ENCODE peak calls at places on chromosome 13, in nine cellular contexts. One of them, this sample, is unnamed.

GRCh38 chr13:21232196-21232595 is 55.7 kb downstream of the MRPL57 start:
- DNase-seq in GM23248: peak; percentile 67
- DNase-seq in neural progenitor cell: no peak
- DNase-seq in hepatocyte: peak; percentile 19
- DNase-seq in PC-3: no peak
- DNase-seq in HCT116: no peak
- DNase-seq in MM.1S: no peak
- DNase-seq in GM23338: peak; percentile 16
- DNase-seq in SK-N-SH: no peak
- DNase-seq in this sample: no peak

GRCh38 chr13:33761744-33762143 is 56.2 kb upstream of the RFC3 start:
- DNase-seq in GM23248: peak; percentile 9
- DNase-seq in neural progenitor cell: peak; percentile 26
- DNase-seq in hepatocyte: no peak
- DNase-seq in PC-3: peak; percentile 41
- DNase-seq in HCT116: peak; percentile 33
- DNase-seq in MM.1S: no peak
- DNase-seq in GM23338: peak; percentile 43
- DNase-seq in SK-N-SH: peak; percentile 15
- DNase-seq in this sample: peak; percentile 57

GRCh38 chr13:70310720-70311119 is 202.5 kb upstream of the KLHL1 start:
- DNase-seq in GM23248: no peak
- DNase-seq in neural progenitor cell: peak; percentile 46
- DNase-seq in hepatocyte: peak; percentile 68
- DNase-seq in PC-3: peak; percentile 63
- DNase-seq in HCT116: peak; percentile 26
- DNase-seq in MM.1S: peak; percentile 32
- DNase-seq in GM23338: peak; percentile 79
- DNase-seq in SK-N-SH: peak; percentile 48
- DNase-seq in this sample: peak; percentile 0

GRCh38 chr13:82636119-82636518 is 1246.2 kb downstream of the SLITRK1 start:
- DNase-seq in GM23248: peak; percentile 38
- DNase-seq in neural progenitor cell: no peak
- DNase-seq in hepatocyte: no peak
- DNase-seq in PC-3: peak; percentile 65
- DNase-seq in HCT116: no peak
- DNase-seq in MM.1S: no peak
- DNase-seq in GM23338: no peak
- DNase-seq in SK-N-SH: no peak
- DNase-seq in this sample: no peak

GRCh38 chr13:39956036-39956435 is 300.6 kb downstream of the COG6 start:
- DNase-seq in GM23248: no peak
- DNase-seq in neural progenitor cell: no peak
- DNase-seq in hepatocyte: no peak
- DNase-seq in PC-3: no peak
- DNase-seq in HCT116: no peak
- DNase-seq in MM.1S: no peak
- DNase-seq in GM23338: no peak
- DNase-seq in SK-N-SH: no peak
- DNase-seq in this sample: peak; percentile 33

GRCh38 chr13:71499944-71500514 is 367.0 kb downstream of the DACH1 start:
- DNase-seq in GM23248: no peak
- DNase-seq in neural progenitor cell: no peak
- DNase-seq in hepatocyte: no peak
- DNase-seq in PC-3: no peak
- DNase-seq in HCT116: no peak
- DNase-seq in MM.1S: no peak
- DNase-seq in GM23338: no peak
- DNase-seq in SK-N-SH: no peak
- DNase-seq in this sample: no peak

GRCh38 chr13:35191883-35192282 is 249.8 kb downstream of the NBEA start:
- DNase-seq in GM23248: no peak
- DNase-seq in neural progenitor cell: no peak
- DNase-seq in hepatocyte: no peak
- DNase-seq in PC-3: no peak
- DNase-seq in HCT116: no peak
- DNase-seq in MM.1S: no peak
- DNase-seq in GM23338: no peak
- DNase-seq in SK-N-SH: peak; percentile 33
- DNase-seq in this sample: no peak

GRCh38 chr13:114146173-114146572 is 13.8 kb upstream of the RASA3 start:
- DNase-seq in GM23248: no peak
- DNase-seq in neural progenitor cell: no peak
- DNase-seq in hepatocyte: no peak
- DNase-seq in PC-3: no peak
- DNase-seq in HCT116: no peak
- DNase-seq in MM.1S: no peak
- DNase-seq in GM23338: no peak
- DNase-seq in SK-N-SH: no peak
- DNase-seq in this sample: no peak

GRCh38 chr13:56861472-56861871 is 279.2 kb upstream of the PRR20A start:
- DNase-seq in GM23248: no peak
- DNase-seq in neural progenitor cell: no peak
- DNase-seq in hepatocyte: no peak
- DNase-seq in PC-3: peak; percentile 46
- DNase-seq in HCT116: no peak
- DNase-seq in MM.1S: no peak
- DNase-seq in GM23338: no peak
- DNase-seq in SK-N-SH: no peak
- DNase-seq in this sample: no peak

GRCh38 chr13:83980322-83980721 is 98.0 kb upstream of the SLITRK1 start:
- DNase-seq in GM23248: no peak
- DNase-seq in neural progenitor cell: no peak
- DNase-seq in hepatocyte: no peak
- DNase-seq in PC-3: no peak
- DNase-seq in HCT116: no peak
- DNase-seq in MM.1S: no peak
- DNase-seq in GM23338: peak; percentile 29
- DNase-seq in SK-N-SH: no peak
- DNase-seq in this sample: no peak

GRCh38 chr13:48975101-48975925 is at the start of gene FNDC3A:
- DNase-seq in GM23248: peak; percentile 77
- DNase-seq in neural progenitor cell: peak; percentile 91
- DNase-seq in hepatocyte: peak; percentile 91
- DNase-seq in PC-3: peak; percentile 51
- DNase-seq in HCT116: peak; percentile 29
- DNase-seq in MM.1S: peak; percentile 48
- DNase-seq in GM23338: peak; percentile 89
- DNase-seq in SK-N-SH: peak; percentile 94
- DNase-seq in this sample: peak; percentile 72

GRCh38 chr13:102033719-102034446 is 368.0 kb downstream of the FGF14 start:
- DNase-seq in GM23248: no peak
- DNase-seq in neural progenitor cell: peak; percentile 56
- DNase-seq in hepatocyte: no peak
- DNase-seq in PC-3: no peak
- DNase-seq in HCT116: no peak
- DNase-seq in MM.1S: no peak
- DNase-seq in GM23338: no peak
- DNase-seq in SK-N-SH: no peak
- DNase-seq in this sample: no peak

GRCh38 chr13:77930430-77930829 is 11.8 kb upstream of the EDNRB start:
- DNase-seq in GM23248: no peak
- DNase-seq in neural progenitor cell: no peak
- DNase-seq in hepatocyte: no peak
- DNase-seq in PC-3: no peak
- DNase-seq in HCT116: no peak
- DNase-seq in MM.1S: no peak
- DNase-seq in GM23338: no peak
- DNase-seq in SK-N-SH: no peak
- DNase-seq in this sample: no peak

GRCh38 chr13:77925616-77926015 is 7.0 kb upstream of the EDNRB start:
- DNase-seq in GM23248: no peak
- DNase-seq in neural progenitor cell: no peak
- DNase-seq in hepatocyte: no peak
- DNase-seq in PC-3: no peak
- DNase-seq in HCT116: no peak
- DNase-seq in MM.1S: no peak
- DNase-seq in GM23338: no peak
- DNase-seq in SK-N-SH: no peak
- DNase-seq in this sample: no peak

GRCh38 chr13:77928909-77929308 is 10.3 kb upstream of the EDNRB start:
- DNase-seq in GM23248: no peak
- DNase-seq in neural progenitor cell: no peak
- DNase-seq in hepatocyte: no peak
- DNase-seq in PC-3: peak; percentile 31
- DNase-seq in HCT116: no peak
- DNase-seq in MM.1S: peak; percentile 34
- DNase-seq in GM23338: no peak
- DNase-seq in SK-N-SH: no peak
- DNase-seq in this sample: no peak
- TF ChIP-seq EZH2phosphoT487 in GM23248: no peak
- TF ChIP-seq EZH2phosphoT487 in neural progenitor cell: no peak
- TF ChIP-seq EZH2phosphoT487 in hepatocyte: no peak
- TF ChIP-seq EZH2phosphoT487 in PC-3: no peak
- TF ChIP-seq EZH2phosphoT487 in HCT116: no peak
- TF ChIP-seq EZH2phosphoT487 in MM.1S: no peak
- TF ChIP-seq EZH2phosphoT487 in GM23338: no peak
- TF ChIP-seq EZH2phosphoT487 in SK-N-SH: no peak
- TF ChIP-seq EZH2phosphoT487 in this sample: no peak

GRCh38 chr13:28357247-28357825 is 137.6 kb downstream of the FLT1 start:
- DNase-seq in GM23248: no peak
- DNase-seq in neural progenitor cell: no peak
- DNase-seq in hepatocyte: no peak
- DNase-seq in PC-3: peak; percentile 5
- DNase-seq in HCT116: no peak
- DNase-seq in MM.1S: no peak
- DNase-seq in GM23338: no peak
- DNase-seq in SK-N-SH: no peak
- DNase-seq in this sample: no peak
- H3K27ac ChIP-seq in GM23248: no peak overlapping the region
- H3K27ac ChIP-seq in neural progenitor cell: no peak overlapping the region
- H3K27ac ChIP-seq in hepatocyte: peak overlapping the region; percentile 77
- H3K27ac ChIP-seq in PC-3: no peak overlapping the region
- H3K27ac ChIP-seq in HCT116: no peak overlapping the region
- H3K27ac ChIP-seq in MM.1S: no peak overlapping the region
- H3K27ac ChIP-seq in GM23338: peak overlapping the region; percentile 60
- H3K27ac ChIP-seq in SK-N-SH: no peak overlapping the region
- H3K27ac ChIP-seq in this sample: no peak overlapping the region

GRCh38 chr13:112506046-112506445 is 81.9 kb downstream of the TUBGCP3 start:
- DNase-seq in GM23248: peak; percentile 4
- DNase-seq in neural progenitor cell: no peak
- DNase-seq in hepatocyte: no peak
- DNase-seq in PC-3: peak; percentile 5
- DNase-seq in HCT116: no peak
- DNase-seq in MM.1S: no peak
- DNase-seq in GM23338: no peak
- DNase-seq in SK-N-SH: no peak
- DNase-seq in this sample: no peak

GRCh38 chr13:112513761-112514160 is 74.2 kb downstream of the TUBGCP3 start:
- DNase-seq in GM23248: no peak
- DNase-seq in neural progenitor cell: no peak
- DNase-seq in hepatocyte: no peak
- DNase-seq in PC-3: no peak
- DNase-seq in HCT116: no peak
- DNase-seq in MM.1S: no peak
- DNase-seq in GM23338: no peak
- DNase-seq in SK-N-SH: no peak
- DNase-seq in this sample: no peak

GRCh38 chr13:112510987-112511715 is 76.8 kb downstream of the TUBGCP3 start:
- DNase-seq in GM23248: no peak
- DNase-seq in neural progenitor cell: no peak
- DNase-seq in hepatocyte: no peak
- DNase-seq in PC-3: peak; percentile 27
- DNase-seq in HCT116: no peak
- DNase-seq in MM.1S: no peak
- DNase-seq in GM23338: no peak
- DNase-seq in SK-N-SH: no peak
- DNase-seq in this sample: no peak

GRCh38 chr13:112509190-112509589 is 78.8 kb downstream of the TUBGCP3 start:
- DNase-seq in GM23248: no peak
- DNase-seq in neural progenitor cell: no peak
- DNase-seq in hepatocyte: peak; percentile 23
- DNase-seq in PC-3: no peak
- DNase-seq in HCT116: no peak
- DNase-seq in MM.1S: no peak
- DNase-seq in GM23338: no peak
- DNase-seq in SK-N-SH: no peak
- DNase-seq in this sample: no peak

DNA sequence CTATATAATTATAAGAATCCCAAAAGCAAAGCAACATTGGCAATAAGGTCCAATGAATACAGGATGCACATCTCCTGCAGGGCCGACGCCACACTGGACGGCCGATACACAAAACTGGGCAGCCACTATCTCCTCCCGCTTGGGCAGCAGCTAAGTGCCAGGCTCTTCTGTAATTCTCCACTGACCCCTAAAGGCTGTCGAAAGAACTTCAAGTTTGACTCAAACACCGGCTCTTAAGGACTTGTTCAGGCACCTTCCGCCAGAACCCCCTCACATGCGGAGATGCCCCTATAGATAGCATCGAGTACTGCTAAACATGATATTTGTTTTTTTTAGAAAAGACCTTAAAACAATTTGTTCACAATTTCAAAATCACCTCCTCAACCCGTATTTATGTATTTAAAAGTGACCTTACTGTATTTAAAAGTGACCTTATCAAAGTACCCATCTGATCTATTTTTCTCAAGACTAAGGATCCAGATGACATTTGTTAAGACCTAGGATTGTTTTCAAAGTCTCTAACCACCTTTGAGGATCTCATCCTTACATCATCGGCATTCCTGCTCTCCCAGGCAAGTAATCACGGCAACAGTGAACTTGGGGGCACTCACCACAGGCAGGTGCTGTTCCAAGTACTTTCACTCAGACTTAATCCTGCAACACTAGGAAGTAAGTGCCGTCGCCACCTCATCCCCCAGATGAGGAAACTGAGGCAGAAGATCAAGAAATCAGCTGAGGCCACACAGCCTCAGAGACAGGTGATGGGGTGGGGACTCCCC is 77.8 kb downstream of the TUBGCP3 start:
- DNase-seq in GM23248: peak; percentile 80
- DNase-seq in neural progenitor cell: peak; percentile 81
- DNase-seq in hepatocyte: peak; percentile 70
- DNase-seq in PC-3: peak; percentile 55
- DNase-seq in HCT116: peak; percentile 53
- DNase-seq in MM.1S: peak; percentile 41
- DNase-seq in GM23338: peak; percentile 95
- DNase-seq in SK-N-SH: peak; percentile 82
- DNase-seq in this sample: peak; percentile 24
- TF ChIP-seq EZH2phosphoT487 in GM23248: no peak
- TF ChIP-seq EZH2phosphoT487 in neural progenitor cell: no peak
- TF ChIP-seq EZH2phosphoT487 in hepatocyte: no peak
- TF ChIP-seq EZH2phosphoT487 in PC-3: no peak
- TF ChIP-seq EZH2phosphoT487 in HCT116: no peak
- TF ChIP-seq EZH2phosphoT487 in MM.1S: no peak
- TF ChIP-seq EZH2phosphoT487 in GM23338: no peak
- TF ChIP-seq EZH2phosphoT487 in SK-N-SH: no peak
- TF ChIP-seq EZH2phosphoT487 in this sample: no peak

DNA sequence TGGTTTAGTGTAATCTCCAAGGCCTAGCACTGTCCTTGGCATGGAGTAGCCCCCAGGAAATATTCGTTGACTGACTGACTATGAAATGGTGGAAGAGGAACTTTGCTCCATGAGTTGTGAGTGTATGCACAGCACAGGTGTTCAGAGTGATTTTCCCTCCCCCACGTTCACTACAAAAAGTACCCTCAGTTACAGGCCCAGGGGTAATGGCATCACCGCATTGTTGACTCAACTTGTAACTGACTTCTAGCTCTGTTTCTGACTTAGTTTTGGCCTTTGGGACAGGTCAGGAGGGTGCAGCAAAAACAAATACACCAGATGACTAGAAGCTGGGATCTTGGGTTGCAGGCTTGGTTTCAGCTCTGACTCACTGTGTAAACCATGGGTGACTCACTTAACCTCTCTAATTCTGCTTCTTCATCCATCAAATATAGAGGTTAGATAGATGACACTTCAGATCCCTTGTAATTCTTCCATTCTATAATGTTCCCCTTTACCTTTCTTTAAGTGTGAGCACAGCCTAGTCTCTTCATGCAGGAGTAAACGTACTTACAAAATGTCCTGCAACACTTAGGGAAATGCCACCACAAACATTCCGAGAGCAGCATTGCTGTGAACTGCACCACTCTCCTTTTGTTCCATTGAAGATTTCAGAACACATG is 229.8 kb downstream of the KCNRG start:
- DNase-seq in GM23248: peak; percentile 88
- DNase-seq in neural progenitor cell: no peak
- DNase-seq in hepatocyte: peak; percentile 77
- DNase-seq in PC-3: peak; percentile 90
- DNase-seq in HCT116: peak; percentile 79
- DNase-seq in MM.1S: no peak
- DNase-seq in GM23338: no peak
- DNase-seq in SK-N-SH: no peak
- DNase-seq in this sample: peak; percentile 43
- H3K27ac ChIP-seq in GM23248: no peak overlapping the region
- H3K27ac ChIP-seq in neural progenitor cell: no peak overlapping the region
- H3K27ac ChIP-seq in hepatocyte: peak overlapping the region; percentile 87
- H3K27ac ChIP-seq in PC-3: peak overlapping the region; percentile 91
- H3K27ac ChIP-seq in HCT116: peak overlapping the region; percentile 33
- H3K27ac ChIP-seq in MM.1S: no peak overlapping the region
- H3K27ac ChIP-seq in GM23338: no peak overlapping the region
- H3K27ac ChIP-seq in SK-N-SH: no peak overlapping the region
- H3K27ac ChIP-seq in this sample: no peak overlapping the region

This sample was measured in OCI-LY7.